ENCODE peak calls at places on chromosomes 6 and 20, in eight cellular contexts. One of them, this sample, is unnamed.

GRCh38 chr6:132780770-132781371 is 17.6 kb downstream of the SLC18B1 start:
- DNase-seq in HFF-Myc: no peak
- DNase-seq in H9: no peak
- DNase-seq in adrenal gland: no peak
- DNase-seq in fibroblast of mammary gland: peak; percentile 41
- DNase-seq in Calu3: no peak
- DNase-seq in pancreas: no peak
- DNase-seq in endothelial cell: no peak
- DNase-seq in this sample: no peak

GRCh38 chr6:158185729-158186456 is 17.7 kb downstream of the GTF2H5 start:
- DNase-seq in HFF-Myc: no peak
- DNase-seq in H9: no peak
- DNase-seq in adrenal gland: peak; percentile 57
- DNase-seq in fibroblast of mammary gland: peak; percentile 68
- DNase-seq in Calu3: no peak
- DNase-seq in pancreas: no peak
- DNase-seq in endothelial cell: no peak
- DNase-seq in this sample: no peak

GRCh38 chr6:79056226-79056625 is 21.8 kb downstream of the PHIP start:
- DNase-seq in HFF-Myc: no peak
- DNase-seq in H9: no peak
- DNase-seq in adrenal gland: no peak
- DNase-seq in fibroblast of mammary gland: no peak
- DNase-seq in Calu3: no peak
- DNase-seq in pancreas: no peak
- DNase-seq in endothelial cell: no peak
- DNase-seq in this sample: no peak

GRCh38 chr20:63042448-63043071 is 35.8 kb upstream of the BHLHE23 start:
- DNase-seq in HFF-Myc: no peak
- DNase-seq in H9: no peak
- DNase-seq in adrenal gland: no peak
- DNase-seq in fibroblast of mammary gland: no peak
- DNase-seq in Calu3: no peak
- DNase-seq in pancreas: no peak
- DNase-seq in endothelial cell: no peak
- DNase-seq in this sample: no peak

GRCh38 chr6:14703586-14703985 is 542.3 kb upstream of the JARID2 start:
- DNase-seq in HFF-Myc: no peak
- DNase-seq in H9: no peak
- DNase-seq in adrenal gland: no peak
- DNase-seq in fibroblast of mammary gland: peak; percentile 81
- DNase-seq in Calu3: no peak
- DNase-seq in pancreas: no peak
- DNase-seq in endothelial cell: no peak
- DNase-seq in this sample: no peak

GRCh38 chr20:23164176-23164601 is 78.1 kb upstream of the CD93 start:
- DNase-seq in HFF-Myc: no peak
- DNase-seq in H9: no peak
- DNase-seq in adrenal gland: no peak
- DNase-seq in fibroblast of mammary gland: no peak
- DNase-seq in Calu3: no peak
- DNase-seq in pancreas: no peak
- DNase-seq in endothelial cell: peak; percentile 4
- DNase-seq in this sample: no peak

GRCh38 chr6:55239099-55239498 is 64.8 kb downstream of the HCRTR2 start:
- DNase-seq in HFF-Myc: peak; percentile 6
- DNase-seq in H9: no peak
- DNase-seq in adrenal gland: no peak
- DNase-seq in fibroblast of mammary gland: peak; percentile 5
- DNase-seq in Calu3: peak; percentile 50
- DNase-seq in pancreas: peak; percentile 55
- DNase-seq in endothelial cell: no peak
- DNase-seq in this sample: no peak

GRCh38 chr6:162814417-162814988 is 86.7 kb downstream of the PACRG start:
- DNase-seq in HFF-Myc: no peak
- DNase-seq in H9: no peak
- DNase-seq in adrenal gland: no peak
- DNase-seq in fibroblast of mammary gland: no peak
- DNase-seq in Calu3: no peak
- DNase-seq in pancreas: no peak
- DNase-seq in endothelial cell: no peak
- DNase-seq in this sample: no peak

GRCh38 chr6:117165921-117166499 is 99.3 kb upstream of the VGLL2 start:
- DNase-seq in HFF-Myc: no peak
- DNase-seq in H9: no peak
- DNase-seq in adrenal gland: no peak
- DNase-seq in fibroblast of mammary gland: no peak
- DNase-seq in Calu3: no peak
- DNase-seq in pancreas: no peak
- DNase-seq in endothelial cell: no peak
- DNase-seq in this sample: no peak

GRCh38 chr6:156396791-156397418 is 380.3 kb upstream of the ARID1B start:
- DNase-seq in HFF-Myc: no peak
- DNase-seq in H9: peak; percentile 56
- DNase-seq in adrenal gland: no peak
- DNase-seq in fibroblast of mammary gland: no peak
- DNase-seq in Calu3: no peak
- DNase-seq in pancreas: no peak
- DNase-seq in endothelial cell: no peak
- DNase-seq in this sample: peak; percentile 16

GRCh38 chr6:137271245-137272183 is 52.3 kb upstream of the IFNGR1 start:
- DNase-seq in HFF-Myc: peak; percentile 25
- DNase-seq in H9: no peak
- DNase-seq in adrenal gland: no peak
- DNase-seq in fibroblast of mammary gland: peak; percentile 74
- DNase-seq in Calu3: no peak
- DNase-seq in pancreas: no peak
- DNase-seq in endothelial cell: no peak
- DNase-seq in this sample: no peak

GRCh38 chr6:422423-423061 is 31.0 kb downstream of the IRF4 start:
- DNase-seq in HFF-Myc: peak; percentile 46
- DNase-seq in H9: no peak
- DNase-seq in adrenal gland: peak; percentile 81
- DNase-seq in fibroblast of mammary gland: peak; percentile 99
- DNase-seq in Calu3: peak; percentile 69
- DNase-seq in pancreas: peak; percentile 11
- DNase-seq in endothelial cell: no peak
- DNase-seq in this sample: no peak

GRCh38 chr20:62993856-62994494 is 12.8 kb downstream of the BHLHE23 start:
- DNase-seq in HFF-Myc: no peak
- DNase-seq in H9: no peak
- DNase-seq in adrenal gland: no peak
- DNase-seq in fibroblast of mammary gland: no peak
- DNase-seq in Calu3: no peak
- DNase-seq in pancreas: no peak
- DNase-seq in endothelial cell: no peak
- DNase-seq in this sample: no peak

GRCh38 chr6:168301648-168302398 is 17.8 kb downstream of the DACT2 start:
- DNase-seq in HFF-Myc: no peak
- DNase-seq in H9: peak; percentile 60
- DNase-seq in adrenal gland: no peak
- DNase-seq in fibroblast of mammary gland: no peak
- DNase-seq in Calu3: peak; percentile 53
- DNase-seq in pancreas: no peak
- DNase-seq in endothelial cell: no peak
- DNase-seq in this sample: no peak

GRCh38 chr6:158328446-158328845 is 16.2 kb downstream of the TULP4 start:
- DNase-seq in HFF-Myc: no peak
- DNase-seq in H9: peak; percentile 53
- DNase-seq in adrenal gland: no peak
- DNase-seq in fibroblast of mammary gland: no peak
- DNase-seq in Calu3: peak; percentile 29
- DNase-seq in pancreas: no peak
- DNase-seq in endothelial cell: no peak
- DNase-seq in this sample: no peak

GRCh38 chr6:99287523-99287922 is 62.0 kb downstream of the FAXC start:
- DNase-seq in HFF-Myc: no peak
- DNase-seq in H9: no peak
- DNase-seq in adrenal gland: no peak
- DNase-seq in fibroblast of mammary gland: no peak
- DNase-seq in Calu3: no peak
- DNase-seq in pancreas: no peak
- DNase-seq in endothelial cell: no peak
- DNase-seq in this sample: no peak

GRCh38 chr6:2760882-2761842 is 4.0 kb upstream of the WRNIP1 start:
- DNase-seq in HFF-Myc: no peak
- DNase-seq in H9: no peak
- DNase-seq in adrenal gland: no peak
- DNase-seq in fibroblast of mammary gland: no peak
- DNase-seq in Calu3: no peak
- DNase-seq in pancreas: no peak
- DNase-seq in endothelial cell: no peak
- DNase-seq in this sample: no peak

GRCh38 chr6:15453622-15454021 is 207.8 kb downstream of the JARID2 start:
- DNase-seq in HFF-Myc: no peak
- DNase-seq in H9: no peak
- DNase-seq in adrenal gland: no peak
- DNase-seq in fibroblast of mammary gland: no peak
- DNase-seq in Calu3: no peak
- DNase-seq in pancreas: no peak
- DNase-seq in endothelial cell: no peak
- DNase-seq in this sample: no peak

GRCh38 chr20:42565106-42565990 is 624.4 kb downstream of the PTPRT start:
- DNase-seq in HFF-Myc: no peak
- DNase-seq in H9: no peak
- DNase-seq in adrenal gland: no peak
- DNase-seq in fibroblast of mammary gland: no peak
- DNase-seq in Calu3: no peak
- DNase-seq in pancreas: no peak
- DNase-seq in endothelial cell: no peak
- DNase-seq in this sample: no peak

DNA sequence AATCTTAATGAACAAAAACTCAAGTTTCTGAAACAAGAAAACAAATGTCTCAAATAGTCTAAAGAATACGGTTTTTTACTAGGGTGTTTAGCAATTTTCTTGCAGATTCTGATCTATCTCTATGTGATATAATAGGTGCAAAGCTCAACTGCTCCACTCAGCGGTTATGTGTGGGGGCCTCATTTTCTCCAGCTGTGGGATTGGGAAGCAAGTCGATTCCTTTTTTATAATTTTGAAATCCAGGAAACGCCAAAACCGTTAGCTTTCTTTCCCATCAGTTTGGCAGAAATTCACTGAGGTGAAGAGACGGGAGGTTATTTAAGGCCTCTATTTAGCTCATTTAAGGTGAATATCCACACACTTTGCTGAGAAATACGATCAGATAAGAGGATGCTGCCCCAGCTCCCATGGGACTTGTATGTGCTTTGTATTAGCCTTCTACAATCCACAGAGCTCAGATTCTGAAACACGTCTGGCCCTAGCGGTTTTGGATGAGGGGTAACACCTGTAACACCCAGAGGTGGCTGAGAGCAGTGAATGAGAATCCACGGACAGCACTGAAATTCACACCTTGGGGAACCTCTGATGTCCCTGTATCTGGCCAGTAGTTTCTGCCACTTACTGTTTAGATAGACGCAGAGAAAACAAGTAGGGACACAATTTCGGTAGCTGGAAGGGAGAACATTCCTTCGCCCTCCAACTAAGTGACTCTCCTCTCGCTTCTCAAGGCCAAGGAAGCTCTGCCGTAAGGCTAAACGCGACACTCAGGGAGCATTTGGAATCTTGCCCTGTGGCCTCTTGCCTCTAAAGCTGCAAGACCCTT is 6.6 kb upstream of the BCAS4 start:
- DNase-seq in HFF-Myc: peak; percentile 67
- DNase-seq in H9: no peak
- DNase-seq in adrenal gland: peak; percentile 44
- DNase-seq in fibroblast of mammary gland: peak; percentile 81
- DNase-seq in Calu3: peak; percentile 77
- DNase-seq in pancreas: peak; percentile 19
- DNase-seq in endothelial cell: no peak
- DNase-seq in this sample: no peak
- TF ChIP-seq CTCF in HFF-Myc: peak; percentile 57
- TF ChIP-seq CTCF in H9: peak; percentile 48
- TF ChIP-seq CTCF in adrenal gland: peak; percentile 46
- TF ChIP-seq CTCF in fibroblast of mammary gland: peak; percentile 66
- TF ChIP-seq CTCF in Calu3: peak; percentile 64
- TF ChIP-seq CTCF in pancreas: no peak
- TF ChIP-seq CTCF in endothelial cell: no peak
- TF ChIP-seq CTCF in this sample: no peak

GRCh38 chr6:152267967-152268845 is 369.0 kb downstream of the SYNE1 start:
- DNase-seq in HFF-Myc: no peak
- DNase-seq in H9: no peak
- DNase-seq in adrenal gland: no peak
- DNase-seq in fibroblast of mammary gland: peak; percentile 41
- DNase-seq in Calu3: peak; percentile 6
- DNase-seq in pancreas: no peak
- DNase-seq in endothelial cell: peak; percentile 39
- DNase-seq in this sample: peak; percentile 36
- TF ChIP-seq CTCF in HFF-Myc: peak; percentile 28
- TF ChIP-seq CTCF in H9: peak; percentile 77
- TF ChIP-seq CTCF in adrenal gland: peak; percentile 58
- TF ChIP-seq CTCF in fibroblast of mammary gland: peak; percentile 60
- TF ChIP-seq CTCF in Calu3: peak; percentile 42
- TF ChIP-seq CTCF in pancreas: peak; percentile 16
- TF ChIP-seq CTCF in endothelial cell: peak; percentile 69
- TF ChIP-seq CTCF in this sample: peak; percentile 64

GRCh38 chr6:30685157-30685976 is 1.1 kb downstream of the PPP1R18 start:
- DNase-seq in HFF-Myc: no peak
- DNase-seq in H9: no peak
- DNase-seq in adrenal gland: no peak
- DNase-seq in fibroblast of mammary gland: peak; percentile 44
- DNase-seq in Calu3: no peak
- DNase-seq in pancreas: no peak
- DNase-seq in endothelial cell: peak; percentile 29
- DNase-seq in this sample: no peak
- TF ChIP-seq CTCF in HFF-Myc: peak; percentile 27
- TF ChIP-seq CTCF in H9: no peak
- TF ChIP-seq CTCF in adrenal gland: no peak
- TF ChIP-seq CTCF in fibroblast of mammary gland: peak; percentile 33
- TF ChIP-seq CTCF in Calu3: no peak
- TF ChIP-seq CTCF in pancreas: no peak
- TF ChIP-seq CTCF in endothelial cell: no peak
- TF ChIP-seq CTCF in this sample: no peak

DNA sequence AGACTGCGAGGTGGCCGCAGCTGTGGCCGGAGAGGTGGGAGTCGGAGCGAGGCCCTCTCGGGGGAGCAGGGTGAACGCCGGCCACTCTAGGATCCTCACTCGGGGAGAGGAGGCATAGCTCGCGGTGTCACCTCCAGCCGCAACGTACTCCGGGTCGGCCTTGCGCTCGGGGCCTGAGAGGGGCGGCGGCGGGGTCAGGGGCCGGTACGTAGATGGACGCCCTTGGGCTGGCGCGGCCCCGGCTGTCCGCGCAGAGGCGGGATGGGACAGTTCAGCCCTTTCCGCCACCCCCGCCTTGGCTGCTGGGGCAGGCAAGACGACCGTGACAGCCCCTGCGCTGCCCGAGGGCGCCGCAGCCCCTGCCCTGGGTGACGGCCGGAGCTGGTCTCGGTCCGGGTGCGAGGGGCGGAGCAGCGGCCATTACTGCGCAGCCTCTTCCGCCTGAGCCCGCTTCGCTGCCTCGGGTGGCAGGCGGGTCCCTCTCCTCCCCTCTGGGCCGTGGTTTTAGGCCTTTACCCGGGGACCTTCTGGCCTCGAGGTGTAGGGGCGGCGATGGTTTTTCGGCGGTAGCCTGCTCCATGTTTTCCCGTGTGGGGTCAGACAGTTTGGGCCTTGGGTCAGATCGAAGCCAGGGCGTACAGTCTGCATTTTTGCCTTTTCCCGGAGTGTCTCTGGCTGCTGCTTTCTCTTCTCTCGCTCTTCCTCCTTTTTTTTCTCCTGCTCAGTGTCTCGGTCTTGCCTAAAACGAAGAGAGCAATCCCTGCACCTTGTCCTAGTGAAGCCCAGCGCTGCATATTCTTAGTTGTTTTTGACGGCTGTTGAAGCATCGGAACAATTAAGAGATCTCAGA is 453 bp downstream of the RNF146 start:
- DNase-seq in HFF-Myc: no peak
- DNase-seq in H9: peak; percentile 72
- DNase-seq in adrenal gland: peak; percentile 60
- DNase-seq in fibroblast of mammary gland: peak; percentile 37
- DNase-seq in Calu3: peak; percentile 58
- DNase-seq in pancreas: peak; percentile 40
- DNase-seq in endothelial cell: peak; percentile 64
- DNase-seq in this sample: peak; percentile 81
- TF ChIP-seq CTCF in HFF-Myc: no peak
- TF ChIP-seq CTCF in H9: no peak
- TF ChIP-seq CTCF in adrenal gland: no peak
- TF ChIP-seq CTCF in fibroblast of mammary gland: no peak
- TF ChIP-seq CTCF in Calu3: no peak
- TF ChIP-seq CTCF in pancreas: no peak
- TF ChIP-seq CTCF in endothelial cell: no peak
- TF ChIP-seq CTCF in this sample: no peak

This sample was measured in nephron progenitor cell.